ENCODE peak calls at places on chromosomes 7 and 10, in four cellular contexts. W is uterus; Y is stimulated activated CD4-positive, alpha-beta T cell treated with anti-CD3 and anti-CD28 coated beads, Interleukin-2, amount 100 ng/mL, for 4 hours; G is T-cell. E is an unnamed sample.

GRCh38 chr7:112866424-112866823 is 76.2 kb upstream of the TMEM168 start:
- DNase-seq in W (no peak), Y (no peak), G (no peak), E (no peak)

GRCh38 chr7:110943686-110944350 is 147.1 kb upstream of the LRRN3 start:
- DNase-seq in W (no peak), Y (no peak), G (no peak), E (no peak)

GRCh38 chr10:5659702-5660528 is 6.5 kb downstream of the ASB13 start:
- DNase-seq in W (peak), Y (no peak), G (no peak), E (no peak)

GRCh38 chr10:80202934-80203834 is 2.2 kb downstream of the ANXA11 start:
- DNase-seq in W (peak), Y (peak), G (peak), E (no peak)

GRCh38 chr7:129751916-129752315 is 140.4 kb downstream of the NRF1 start:
- DNase-seq in W (no peak), Y (no peak), G (no peak), E (no peak)

GRCh38 chr7:68488366-68489060 is 1109.8 kb upstream of the AUTS2 start:
- DNase-seq in W (no peak), Y (no peak), G (no peak), E (no peak)

GRCh38 chr10:86632009-86632800 is 22.1 kb upstream of the OPN4 start:
- DNase-seq in W (no peak), Y (no peak), G (no peak), E (no peak)

GRCh38 chr10:100348389-100348927 is 1.4 kb downstream of the SCD start:
- DNase-seq in W (no peak), Y (no peak), G (no peak), E (no peak)

GRCh38 chr10:96991313-96991841 is 159.3 kb downstream of the LCOR start:
- DNase-seq in W (no peak), Y (no peak), G (no peak), E (peak)

GRCh38 chr10:22486431-22486830 is 141.1 kb downstream of the SPAG6 start:
- DNase-seq in W (no peak), Y (no peak), G (no peak), E (no peak)

GRCh38 chr10:12042409-12042796 is 206 bp downstream of the UPF2 start:
- DNase-seq in W (no peak), Y (peak), G (peak), E (no peak)

GRCh38 chr10:4241724-4242345 is 456.8 kb upstream of the KLF6 start:
- DNase-seq in W (peak), Y (no peak), G (no peak), E (peak)

E was measured in amniotic stem cell.